ENCODE peak calls at places on chromosomes 16 and 17, in four cellular contexts. Q, Y, A and I are unnamed samples. For H3K9me3, the result is how much of the 10 kb centered on the place peaks cover.

GRCh38 chr16:51337662-51338061 is 186.6 kb upstream of the SALL1 start:
- DNase-seq in Q (no peak), A (no peak), Y (peak), I (no peak)

GRCh38 chr16:4678596-4678995 is 14.8 kb upstream of the NUDT16L1 start:
- DNase-seq in Y (no peak), Q (no peak), A (no peak), I (no peak)

GRCh38 chr17:81427446-81428120 is 32.3 kb downstream of the BAHCC1 start:
- DNase-seq in A (no peak), Q (no peak), Y (peak), I (no peak)

GRCh38 chr16:57537596-57538234 is 1.3 kb upstream of the CCDC102A start:
- DNase-seq in Y (no peak), A (no peak), Q (no peak), I (no peak)

GRCh38 chr17:78127888-78128615 is 503 bp downstream of the TMC6 start:
- DNase-seq in A (peak), Y (peak), Q (no peak), I (no peak)

GRCh38 chr16:86986136-86986535 is 331.1 kb downstream of the C16orf95 start:
- DNase-seq in Y (no peak), Q (no peak), A (no peak), I (no peak)

GRCh38 chr17:27203241-27203640 is 90.7 kb upstream of the WSB1 start:
- DNase-seq in A (no peak), Y (no peak), Q (no peak), I (no peak)

GRCh38 chr16:83143788-83144187 is 517.0 kb downstream of the CDH13 start:
- DNase-seq in Y (peak), A (peak), Q (no peak), I (no peak)

GRCh38 chr16:61413026-61413425 is 623.2 kb downstream of the CDH8 start:
- DNase-seq in A (no peak), Y (peak), Q (no peak), I (no peak)

GRCh38 chr16:31092330-31092729 is 2.3 kb downstream of the VKORC1 start:
- DNase-seq in Q (no peak), Y (no peak), A (no peak), I (no peak)

GRCh38 chr17:38420518-38420917 is 7.7 kb upstream of the ARHGAP23 start:
- DNase-seq in Q (no peak), Y (no peak), A (no peak), I (no peak)

GRCh38 chr17:79179334-79179733 is 104.7 kb downstream of the ENGASE start:
- DNase-seq in Q (no peak), Y (no peak), A (no peak), I (no peak)

GRCh38 chr16:50276801-50277560 is 10.6 kb downstream of the ADCY7 start:
- DNase-seq in Y (no peak), Q (no peak), A (no peak), I (no peak)

GRCh38 chr17:82875418-82875856 is 35.6 kb upstream of the ZNF750 start:
- DNase-seq in Q (no peak), Y (peak), A (no peak), I (no peak)

GRCh38 chr17:31310260-31310659 is 3.6 kb downstream of the EVI2B start:
- DNase-seq in A (no peak), Q (peak), Y (no peak), I (no peak)

GRCh38 chr17:57372156-57372555 is 115.8 kb downstream of the MSI2 start:
- DNase-seq in Q (no peak), A (no peak), Y (no peak), I (no peak)

GRCh38 chr17:41775394-41776226 is 10.9 kb downstream of the JUP start:
- DNase-seq in Y (peak), A (no peak), Q (no peak), I (peak)

GRCh38 chr17:66272699-66273390 is 29.6 kb upstream of the PRKCA start:
- DNase-seq in Q (no peak), Y (no peak), A (no peak), I (no peak)

GRCh38 chr16:80100186-80100585 is 440.6 kb upstream of the DYNLRB2 start:
- DNase-seq in A (no peak), Q (no peak), Y (no peak), I (no peak)

GRCh38 chr16:89973654-89974335 is 25.2 kb downstream of the DEF8 start:
- DNase-seq in Y (no peak), Q (no peak), A (no peak), I (no peak)

GRCh38 chr16:49012961-49013726 is 268.5 kb downstream of the CBLN1 start:
- DNase-seq in Q (no peak), Y (no peak), A (no peak), I (no peak)

GRCh38 chr17:69672924-69673323 is 258.4 kb downstream of the MAP2K6 start:
- DNase-seq in Q (no peak), Y (no peak), A (no peak), I (no peak)

GRCh38 chr17:12549499-12549901 is 116.2 kb upstream of the MYOCD start:
- DNase-seq in Y (no peak), Q (no peak), A (peak), I (peak)

GRCh38 chr16:27400751-27401620 is 988 bp upstream of the IL21R start:
- DNase-seq in Q (no peak), A (no peak), Y (no peak), I (no peak)
- H3K4me3 ChIP-seq in Q (no peak), A (no peak), Y (no peak), I (no peak)

GRCh38 chr16:81527477-81528178 is 83.0 kb downstream of the CMIP start:
- DNase-seq in Q (no peak), Y (no peak), A (no peak), I (no peak)
- H3K9me3 ChIP-seq in Q (under half), Y (under half), A (under half), I (under half)

GRCh38 chr17:4375039-4375748 is 8.7 kb upstream of the UBE2G1 start:
- DNase-seq in Q (no peak), Y (no peak), A (no peak), I (no peak)
- H3K4me3 ChIP-seq in Q (no peak), Y (no peak), A (no peak), I (no peak)

GRCh38 chr16:88285514-88285822 is 97.3 kb upstream of the ZNF469 start:
- DNase-seq in A (no peak), Y (no peak), Q (no peak), I (no peak)

GRCh38 chr16:88288303-88288702 is 94.5 kb upstream of the ZNF469 start:
- DNase-seq in A (no peak), Q (no peak), Y (no peak), I (no peak)

GRCh38 chr16:88287219-88287618 is 95.5 kb upstream of the ZNF469 start:
- DNase-seq in A (no peak), Y (no peak), Q (no peak), I (peak)

GRCh38 chr16:88284626-88285513 is 97.9 kb upstream of the ZNF469 start:
- DNase-seq in A (no peak), Q (no peak), Y (no peak), I (no peak)

GRCh38 chr16:88286301-88286923 is 96.3 kb upstream of the ZNF469 start:
- DNase-seq in Q (no peak), Y (no peak), A (no peak), I (no peak)
- H3K9me3 ChIP-seq in Q (under half), Y (under half), A (under half), I (under half)

GRCh38 chr17:50372222-50372621 is 762 bp downstream of the MRPL27 start:
- DNase-seq in Y (no peak), A (no peak), Q (no peak), I (no peak)
- H3K4me3 ChIP-seq in Y (peak), A (peak), Q (peak), I (peak)